ENCODE peak calls at places on chromosomes 4 and X, in ten cellular contexts. D is T-helper 1 cell, M is HT1080, P is hippocampal formation, W is RKO, K is ACHN, Y is hepatic stellate cell, T is left kidney, A is NAMALWA, U is uterus. V is an unnamed sample.

GRCh38 chr4:150021483-150021882 is 56.8 kb upstream of the DCLK2 start:
- DNase-seq in D (no peak), M (no peak), P (no peak), W (no peak), K (no peak), Y (no peak), T (no peak), A (no peak), U (no peak), V (no peak)

GRCh38 chr4:91758487-91758886 is 545.3 kb upstream of the GRID2 start:
- DNase-seq in D (no peak), M (peak; percentile 83), P (no peak), W (peak; percentile 67), K (peak; percentile 47), Y (no peak), T (no peak), A (no peak), U (no peak), V (no peak)

GRCh38 chr4:7361256-7361655 is 73.5 kb downstream of the PSAPL1 start:
- DNase-seq in D (no peak), M (no peak), P (no peak), W (no peak), K (no peak), Y (no peak), T (peak; percentile 33), A (no peak), U (peak; percentile 46), V (peak; percentile 26)

GRCh38 chr4:166501941-166502382 is 628.9 kb downstream of the TLL1 start:
- DNase-seq in D (peak; percentile 2), M (no peak), P (no peak), W (peak; percentile 7), K (peak; percentile 26), Y (peak; percentile 7), T (peak; percentile 72), A (peak; percentile 47), U (no peak), V (peak; percentile 62)

GRCh38 chr4:37715889-37716402 is 29.8 kb upstream of the RELL1 start:
- DNase-seq in D (peak; percentile 85), M (peak; percentile 54), P (no peak), W (peak; percentile 22), K (no peak), Y (no peak), T (no peak), A (peak; percentile 32), U (no peak), V (peak; percentile 59)

GRCh38 chrX:153438522-153438921 is 7.3 kb downstream of the TREX2 start:
- DNase-seq in D (no peak), M (peak; percentile 11), P (no peak), W (no peak), K (peak; percentile 5), Y (peak; percentile 35), T (peak; percentile 71), A (peak; percentile 13), U (no peak), V (peak; percentile 39)

GRCh38 chr4:120009731-120010130 is 56.9 kb downstream of the MAD2L1 start:
- DNase-seq in D (no peak), M (peak; percentile 72), P (no peak), W (peak; percentile 59), K (no peak), Y (peak; percentile 24), T (no peak), A (no peak), U (no peak), V (peak; percentile 15)

GRCh38 chr4:89823416-89823815 is 13.5 kb downstream of the SNCA start:
- DNase-seq in D (no peak), M (peak; percentile 35), P (no peak), W (no peak), K (peak; percentile 21), Y (no peak), T (no peak), A (no peak), U (no peak), V (no peak)